ENCODE peak calls at places on chromosomes 12 and 14, in six cellular contexts. V is neural crest cell, D is EL, I is COR-L47, L is type B pancreatic cell, M is prostate gland. S is an unnamed sample.

GRCh38 chr12:59067068-59067467 is 146.8 kb upstream of the LRIG3 start:
- DNase-seq in L (no peak), I (no peak), V (no peak), M (no peak), D (peak), S (no peak)

GRCh38 chr12:12661086-12661485 is 34.9 kb downstream of the GPR19 start:
- DNase-seq in D (peak), L (no peak), M (no peak), I (no peak), V (no peak), S (no peak)

GRCh38 chr14:65344011-65344410 is 68.5 kb upstream of the FUT8 start:
- DNase-seq in I (no peak), L (no peak), V (no peak), M (no peak), D (no peak), S (no peak)

GRCh38 chr12:50287271-50287670 is 4.0 kb upstream of the LIMA1 start:
- DNase-seq in D (no peak), L (no peak), I (no peak), M (no peak), V (no peak), S (no peak)

GRCh38 chr14:43503508-43503907 is 1003.6 kb downstream of the FSCB start:
- DNase-seq in V (no peak), L (no peak), M (no peak), D (no peak), I (peak), S (no peak)

GRCh38 chr12:48197549-48197966 is 5.5 kb downstream of the OR10AD1 start:
- DNase-seq in M (no peak), I (no peak), L (no peak), D (peak), V (peak), S (no peak)

GRCh38 chr12:122835693-122836026 is 403 bp downstream of the HIP1R start:
- DNase-seq in V (no peak), L (no peak), M (no peak), I (peak), D (no peak), S (peak)

GRCh38 chr12:131353376-131353775 is 357.5 kb upstream of the SFSWAP start:
- DNase-seq in I (no peak), V (no peak), D (no peak), L (no peak), M (no peak), S (no peak)

GRCh38 chr14:45819107-45819506 is 566.1 kb upstream of the MIS18BP1 start:
- DNase-seq in I (no peak), M (no peak), V (no peak), L (no peak), D (no peak), S (no peak)

GRCh38 chr14:21436567-21437062 is 19.3 kb downstream of the CHD8 start:
- DNase-seq in M (no peak), I (no peak), D (no peak), V (no peak), L (no peak), S (no peak)

GRCh38 chr12:86826051-86826450 is 569.9 kb upstream of the MGAT4C start:
- DNase-seq in D (peak), M (no peak), L (no peak), I (no peak), V (no peak), S (no peak)

GRCh38 chr12:127780881-127781280 is 486.1 kb upstream of the TMEM132C start:
- DNase-seq in I (no peak), D (no peak), V (no peak), L (no peak), M (no peak), S (no peak)

GRCh38 chr12:127984386-127985055 is 282.4 kb upstream of the TMEM132C start:
- DNase-seq in L (no peak), D (peak), I (no peak), M (no peak), V (no peak), S (no peak)

GRCh38 chr12:68578765-68579164 is 31.9 kb upstream of the RAP1B start:
- DNase-seq in M (no peak), V (no peak), L (no peak), I (no peak), D (no peak), S (no peak)

GRCh38 chr14:103074699-103075341 is 9.2 kb upstream of the LBHD2 start:
- DNase-seq in I (no peak), D (no peak), L (no peak), M (no peak), V (no peak), S (no peak)

GRCh38 chr14:99682809-99683618 is 1.1 kb upstream of the CYP46A1 start:
- DNase-seq in L (peak), V (peak), I (peak), D (peak), M (peak), S (peak)

GRCh38 chr14:92551066-92551841 is 37.7 kb downstream of the RIN3 start:
- DNase-seq in V (no peak), I (no peak), D (no peak), L (no peak), M (no peak), S (no peak)